ENCODE peak calls at places on chromosomes 2 and 18, in nine cellular contexts. I, H, M, L, V, E, U, G and Q are unnamed samples.

GRCh38 chr18:58375051-58375450 is 253.8 kb downstream of the ALPK2 start:
- DNase-seq in I (no peak), H (no peak), M (no peak), L (no peak), V (no peak), E (no peak), U (no peak), G (no peak), Q (no peak)

GRCh38 chr2:150404147-150404546 is 83.3 kb downstream of the RND3 start:
- DNase-seq in I (no peak), H (no peak), M (no peak), L (no peak), V (no peak), E (no peak), U (no peak), G (no peak), Q (no peak)

GRCh38 chr2:29361255-29361654 is 246.0 kb downstream of the CLIP4 start:
- DNase-seq in I (no peak), H (no peak), M (no peak), L (no peak), V (no peak), E (no peak), U (peak), G (no peak), Q (no peak)

GRCh38 chr2:239703834-239704233 is 303.0 kb upstream of the HDAC4 start:
- DNase-seq in I (no peak), H (no peak), M (no peak), L (no peak), V (no peak), E (no peak), U (no peak), G (no peak), Q (no peak)

GRCh38 chr2:180728928-180729559 is 251.4 kb upstream of the UBE2E3 start:
- DNase-seq in I (no peak), H (no peak), M (no peak), L (peak), V (no peak), E (no peak), U (peak), G (no peak), Q (no peak)

GRCh38 chr18:73136134-73136533 is 268.3 kb upstream of the NETO1 start:
- DNase-seq in I (no peak), H (no peak), M (no peak), L (no peak), V (no peak), E (no peak), U (no peak), G (no peak), Q (no peak)

GRCh38 chr2:39568561-39569006 is 97.1 kb upstream of the TMEM178A start:
- DNase-seq in I (no peak), H (no peak), M (no peak), L (peak), V (no peak), E (no peak), U (peak), G (no peak), Q (no peak)

GRCh38 chr2:162661618-162662017 is 176.9 kb downstream of the KCNH7 start:
- DNase-seq in I (no peak), H (no peak), M (no peak), L (no peak), V (no peak), E (no peak), U (no peak), G (no peak), Q (no peak)

GRCh38 chr18:34364699-34365098 is 140.0 kb upstream of the NOL4 start:
- DNase-seq in I (no peak), H (no peak), M (no peak), L (no peak), V (no peak), E (no peak), U (no peak), G (no peak), Q (no peak)

GRCh38 chr2:75549401-75550253 is 11.1 kb downstream of the EVA1A start:
- DNase-seq in I (no peak), H (no peak), M (no peak), L (no peak), V (no peak), E (no peak), U (no peak), G (no peak), Q (no peak)

GRCh38 chr2:85886141-85886540 is 2.6 kb downstream of the ST3GAL5 start:
- DNase-seq in I (no peak), H (no peak), M (no peak), L (no peak), V (no peak), E (no peak), U (no peak), G (no peak), Q (no peak)

GRCh38 chr18:42730272-42730671 is 385.2 kb downstream of the RIT2 start:
- DNase-seq in I (no peak), H (no peak), M (no peak), L (no peak), V (no peak), E (no peak), U (no peak), G (no peak), Q (no peak)

GRCh38 chr2:102735431-102736130 is 26.2 kb upstream of the TMEM182 start:
- DNase-seq in I (no peak), H (no peak), M (no peak), L (no peak), V (peak), E (no peak), U (peak), G (no peak), Q (peak)

GRCh38 chr2:95399061-95399460 is 3.4 kb upstream of the FAHD2A start:
- DNase-seq in I (no peak), H (no peak), M (no peak), L (no peak), V (no peak), E (no peak), U (no peak), G (no peak), Q (no peak)

GRCh38 chr2:95401480-95401879 is 1.0 kb upstream of the FAHD2A start:
- DNase-seq in I (no peak), H (no peak), M (no peak), L (no peak), V (no peak), E (no peak), U (no peak), G (no peak), Q (no peak)

DNA sequence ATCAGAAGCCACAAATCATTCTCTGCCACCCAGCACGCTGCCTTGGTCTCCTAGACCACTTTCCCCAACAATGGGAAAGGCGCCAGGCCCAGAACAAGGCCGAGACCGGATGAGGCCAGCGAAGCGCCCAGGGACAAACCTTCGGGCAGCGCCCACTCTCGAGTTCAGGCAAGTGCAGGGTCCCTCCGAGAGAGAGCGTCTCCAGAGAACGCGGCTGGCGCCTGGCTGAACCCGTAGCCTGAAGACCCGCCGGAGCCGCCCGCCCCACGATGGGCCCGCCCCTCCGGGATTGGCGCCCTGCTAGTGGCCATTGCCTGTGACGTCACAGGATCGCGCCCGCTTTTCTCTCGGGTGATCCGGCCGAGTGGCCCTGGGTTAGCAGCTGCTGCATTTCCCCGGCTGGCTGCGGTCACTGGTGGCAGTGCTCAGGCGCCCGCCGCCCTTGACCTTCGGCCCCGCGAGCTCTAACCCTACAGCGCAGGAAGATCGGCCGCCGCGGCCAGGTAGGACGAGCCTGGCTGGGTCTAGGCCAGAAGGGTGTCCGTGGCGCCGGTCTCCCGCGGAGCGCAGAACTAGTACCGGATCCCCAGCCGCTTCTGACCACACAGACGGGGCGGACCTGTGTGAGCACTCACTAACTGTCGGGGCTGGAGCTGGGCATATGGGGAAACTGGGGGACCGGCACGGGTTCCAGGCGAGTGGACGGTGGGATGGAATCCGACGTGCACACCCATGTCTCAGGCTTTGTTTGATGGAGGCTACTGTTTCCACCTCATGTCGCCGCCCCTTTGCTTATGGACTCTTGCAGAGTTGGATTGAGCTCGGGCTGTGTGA is at the start of gene FAHD2A:
- DNase-seq in I (peak), H (peak), M (peak), L (peak), V (peak), E (peak), U (peak), G (peak), Q (peak)
- TF ChIP-seq POLR2A in I (no peak), H (peak), M (peak), L (peak), V (no peak), E (no peak), U (peak), G (peak), Q (peak)

DNA sequence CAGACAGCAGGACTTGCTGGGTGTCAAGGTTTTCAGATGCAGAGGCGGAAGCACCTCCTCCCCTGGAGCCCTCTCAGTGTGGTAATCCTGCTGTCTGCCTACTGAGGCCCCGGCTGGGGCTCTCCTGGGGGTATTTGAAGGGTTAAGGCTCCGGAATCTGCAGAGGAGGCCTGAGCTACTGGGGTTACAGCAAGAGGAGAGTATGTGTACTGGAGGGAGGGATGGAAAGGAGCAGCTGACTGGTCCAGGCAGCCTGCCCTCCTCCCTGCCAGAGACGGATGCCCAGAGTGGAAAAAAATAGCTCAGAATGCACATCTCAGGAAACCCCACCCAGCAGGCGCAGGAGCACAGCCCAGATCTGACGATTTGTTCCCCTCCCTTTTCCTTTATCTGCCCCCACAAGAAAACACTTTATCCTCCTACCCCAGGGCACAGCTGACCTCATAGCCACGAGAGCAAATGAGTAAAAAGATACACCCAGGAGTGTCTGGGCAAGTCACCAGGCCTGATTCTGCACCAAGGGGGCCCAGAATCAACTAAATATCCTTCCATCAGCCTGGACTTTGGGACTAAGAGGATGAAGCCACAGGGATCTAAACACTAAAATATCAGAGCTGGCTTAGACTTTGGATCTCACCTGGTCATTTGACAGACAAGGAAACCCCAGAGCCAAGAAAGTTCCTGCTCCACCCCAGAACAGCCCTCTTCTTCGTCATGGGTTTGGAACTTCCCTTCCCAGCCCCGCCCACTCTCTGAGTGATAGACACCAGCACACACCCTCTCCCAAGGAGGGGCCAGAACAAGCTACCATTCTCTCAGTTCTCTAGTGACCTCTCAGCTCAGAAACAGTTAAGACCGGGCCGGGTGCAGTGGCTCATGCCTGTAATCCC is 5.5 kb downstream of the TMBIM1 start:
- DNase-seq in I (peak), H (peak), M (peak), L (peak), V (peak), E (peak), U (peak), G (peak), Q (peak)
- TF ChIP-seq POLR2A in I (no peak), H (peak), M (no peak), L (peak), V (no peak), E (peak), U (no peak), G (peak), Q (peak)

GRCh38 chr2:1631292-1632005 is 112.9 kb downstream of the PXDN start:
- DNase-seq in I (no peak), H (no peak), M (no peak), L (no peak), V (no peak), E (no peak), U (no peak), G (no peak), Q (no peak)

GRCh38 chr2:1633936-1634587 is 110.3 kb downstream of the PXDN start:
- DNase-seq in I (no peak), H (no peak), M (no peak), L (no peak), V (peak), E (no peak), U (no peak), G (no peak), Q (no peak)

GRCh38 chr2:1632006-1632348 is 112.3 kb downstream of the PXDN start:
- DNase-seq in I (no peak), H (no peak), M (no peak), L (no peak), V (no peak), E (no peak), U (peak), G (no peak), Q (no peak)

GRCh38 chr2:1633092-1633721 is 111.1 kb downstream of the PXDN start:
- DNase-seq in I (no peak), H (no peak), M (no peak), L (no peak), V (peak), E (no peak), U (peak), G (no peak), Q (no peak)

GRCh38 chr2:1632510-1632909 is 111.8 kb downstream of the PXDN start:
- DNase-seq in I (no peak), H (no peak), M (no peak), L (no peak), V (no peak), E (no peak), U (no peak), G (no peak), Q (no peak)
- TF ChIP-seq POLR2A in I (no peak), H (no peak), M (no peak), L (no peak), V (no peak), E (no peak), U (no peak), G (no peak), Q (no peak)

GRCh38 chr2:219219113-219219696 is 447 bp upstream of the ABCB6 start:
- DNase-seq in I (no peak), H (no peak), M (no peak), L (no peak), V (no peak), E (no peak), U (no peak), G (no peak), Q (no peak)
- TF ChIP-seq POLR2A in I (no peak), H (no peak), M (no peak), L (no peak), V (no peak), E (no peak), U (no peak), G (no peak), Q (peak)

GRCh38 chr2:241607162-241607885 is 29.6 kb downstream of the THAP4 start:
- DNase-seq in I (no peak), H (no peak), M (no peak), L (no peak), V (no peak), E (no peak), U (no peak), G (no peak), Q (no peak)

GRCh38 chr2:241612156-241613017 is 24.6 kb downstream of the THAP4 start:
- DNase-seq in I (no peak), H (no peak), M (no peak), L (no peak), V (no peak), E (no peak), U (peak), G (no peak), Q (no peak)

GRCh38 chr2:241608881-241609280 is 28.1 kb downstream of the THAP4 start:
- DNase-seq in I (no peak), H (no peak), M (no peak), L (no peak), V (no peak), E (no peak), U (no peak), G (no peak), Q (no peak)

GRCh38 chr2:241611062-241611461 is 25.9 kb downstream of the THAP4 start:
- DNase-seq in I (no peak), H (no peak), M (no peak), L (no peak), V (no peak), E (no peak), U (no peak), G (no peak), Q (no peak)

GRCh38 chr2:241609859-241610793 is 26.8 kb downstream of the THAP4 start:
- DNase-seq in I (peak), H (peak), M (no peak), L (peak), V (peak), E (peak), U (peak), G (peak), Q (peak)
- TF ChIP-seq POLR2A in I (no peak), H (peak), M (no peak), L (peak), V (no peak), E (no peak), U (peak), G (peak), Q (no peak)

GRCh38 chr2:128786800-128787478 is 468.3 kb upstream of the HS6ST1 start:
- DNase-seq in I (peak), H (no peak), M (no peak), L (no peak), V (no peak), E (no peak), U (peak), G (no peak), Q (no peak)
- TF ChIP-seq POLR2A in I (no peak), H (no peak), M (no peak), L (no peak), V (no peak), E (no peak), U (no peak), G (no peak), Q (no peak)

DNA sequence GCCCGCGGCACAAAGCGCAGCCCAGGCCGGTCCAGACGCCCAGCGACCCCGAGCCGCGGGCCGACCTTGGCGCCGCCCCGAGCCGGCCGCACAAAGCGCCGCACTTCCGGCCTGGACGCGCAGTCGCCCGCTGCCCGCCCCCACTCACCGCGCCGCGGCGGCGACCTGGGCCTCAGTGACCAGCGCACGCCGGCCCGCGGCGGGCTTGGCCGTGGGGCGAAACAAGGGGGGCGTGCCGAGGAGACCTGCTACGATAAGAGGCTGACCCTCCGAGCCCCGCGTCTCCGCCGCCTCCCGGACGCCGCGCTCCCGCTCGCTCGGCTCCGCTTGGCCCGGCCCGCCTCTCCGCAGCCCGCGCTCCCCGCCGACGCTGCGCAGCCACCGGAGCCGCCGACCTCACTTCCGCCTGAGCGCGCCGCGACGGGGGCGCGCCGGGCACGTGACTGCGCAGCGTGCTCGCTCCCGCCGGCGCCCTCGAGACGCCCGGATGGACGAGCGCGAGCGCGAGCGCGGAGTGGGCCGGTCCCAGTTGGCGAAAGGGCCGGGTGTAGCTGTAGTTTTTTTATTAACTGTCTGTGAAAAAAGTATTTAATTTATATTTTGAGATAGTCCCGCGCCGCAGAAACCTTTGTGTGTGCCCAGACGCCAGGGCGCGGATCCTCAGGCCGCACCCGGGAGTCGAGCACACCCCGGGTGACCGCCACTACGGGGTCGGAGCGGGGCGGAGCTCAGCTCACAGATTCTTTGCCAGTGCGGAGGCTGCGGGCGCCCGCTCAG is at the start of gene FAM168B:
- DNase-seq in I (peak), H (peak), M (peak), L (peak), V (peak), E (peak), U (peak), G (peak), Q (peak)
- TF ChIP-seq POLR2A in I (no peak), H (peak), M (peak), L (peak), V (no peak), E (peak), U (peak), G (peak), Q (peak)